ENCODE peak calls at places on chromosomes 6 and 20, in four cellular contexts. F, A, Q and S are unnamed samples.

GRCh38 chr20:63363981-63364536 is 2.9 kb upstream of the CHRNA4 start:
- DNase-seq in F (no peak), A (no peak), Q (no peak), S (no peak)

GRCh38 chr20:40692240-40693011 is 3.4 kb upstream of the MAFB start:
- DNase-seq in A (no peak), Q (no peak), F (no peak), S (no peak)

GRCh38 chr6:71498643-71499042 is 210.0 kb downstream of the OGFRL1 start:
- DNase-seq in Q (no peak), A (no peak), F (no peak), S (no peak)

GRCh38 chr6:20266851-20267608 is 54.8 kb upstream of the MBOAT1 start:
- DNase-seq in A (no peak), Q (no peak), F (no peak), S (peak)

GRCh38 chr20:50252715-50253500 is 62.3 kb downstream of the CEBPB start:
- DNase-seq in F (no peak), Q (no peak), A (no peak), S (no peak)

GRCh38 chr20:4726710-4727391 is 5.1 kb downstream of the PRND start:
- DNase-seq in Q (peak), F (no peak), A (no peak), S (peak)

GRCh38 chr20:8435251-8436035 is 303.4 kb downstream of the PLCB1 start:
- DNase-seq in Q (no peak), F (no peak), A (no peak), S (no peak)

GRCh38 chr20:19073584-19074198 is 138.8 kb upstream of the SLC24A3 start:
- DNase-seq in F (no peak), A (peak), Q (no peak), S (no peak)

GRCh38 chr6:16758163-16758975 is 2.9 kb downstream of the ATXN1 start:
- DNase-seq in Q (no peak), A (peak), F (peak), S (no peak)

GRCh38 chr6:43963877-43964658 is 163.2 kb downstream of the MRPL14 start:
- DNase-seq in Q (no peak), F (no peak), A (no peak), S (no peak)

GRCh38 chr6:48036316-48036715 is 74.7 kb downstream of the PTCHD4 start:
- DNase-seq in A (no peak), Q (peak), F (no peak), S (no peak)

GRCh38 chr6:115495184-115495583 is 565.5 kb downstream of the FRK start:
- DNase-seq in Q (no peak), A (no peak), F (no peak), S (no peak)

GRCh38 chr20:63025534-63026331 is 19.0 kb upstream of the BHLHE23 start:
- DNase-seq in A (no peak), F (no peak), Q (peak), S (peak)

GRCh38 chr6:132607544-132608233 is 16.4 kb downstream of the TAAR2 start:
- DNase-seq in F (no peak), A (no peak), Q (no peak), S (no peak)

GRCh38 chr6:35874721-35875120 is 46.2 kb downstream of the SRPK1 start:
- DNase-seq in F (no peak), Q (no peak), A (no peak), S (no peak)

GRCh38 chr6:71733970-71734899 is 152.1 kb upstream of the RIMS1 start:
- DNase-seq in A (no peak), Q (no peak), F (no peak), S (no peak)

GRCh38 chr20:58693226-58694006 is 816 bp downstream of the NPEPL1 start:
- DNase-seq in Q (no peak), A (no peak), F (no peak), S (no peak)

GRCh38 chr6:68235192-68235812 is 399.8 kb upstream of the ADGRB3 start:
- DNase-seq in Q (peak), A (no peak), F (no peak), S (no peak)

GRCh38 chr6:496649-497048 is 105.1 kb downstream of the IRF4 start:
- DNase-seq in Q (no peak), F (no peak), A (no peak), S (no peak)

GRCh38 chr6:493840-494239 is 102.3 kb downstream of the IRF4 start:
- DNase-seq in Q (no peak), F (no peak), A (no peak), S (peak)

GRCh38 chr6:492178-492577 is 100.6 kb downstream of the IRF4 start:
- DNase-seq in A (no peak), F (no peak), Q (no peak), S (no peak)

GRCh38 chr6:492816-493414 is 101.4 kb downstream of the IRF4 start:
- DNase-seq in Q (no peak), F (no peak), A (no peak), S (no peak)

DNA sequence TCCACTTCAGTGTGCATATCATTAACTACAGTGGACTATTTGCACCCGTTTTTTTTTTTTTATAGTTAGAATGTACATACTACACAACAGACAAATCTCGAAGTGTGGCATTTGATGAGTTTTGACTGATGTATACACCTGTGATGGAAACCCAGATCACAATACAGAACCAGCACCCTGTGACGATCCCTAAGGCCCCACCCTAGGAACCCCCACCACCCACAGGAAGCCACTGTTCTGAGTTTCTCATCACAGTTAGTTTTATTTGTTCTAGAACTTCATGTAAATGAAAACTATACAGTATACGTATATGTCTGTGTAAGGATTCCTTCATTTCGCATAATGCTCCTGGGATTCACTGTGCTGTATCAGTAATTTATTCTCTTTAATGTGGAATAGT is 102.8 kb downstream of the IRF4 start:
- DNase-seq in F (no peak), A (no peak), Q (no peak), S (peak)
- TF ChIP-seq CTCF in F (no peak), A (no peak), Q (no peak), S (no peak)

DNA sequence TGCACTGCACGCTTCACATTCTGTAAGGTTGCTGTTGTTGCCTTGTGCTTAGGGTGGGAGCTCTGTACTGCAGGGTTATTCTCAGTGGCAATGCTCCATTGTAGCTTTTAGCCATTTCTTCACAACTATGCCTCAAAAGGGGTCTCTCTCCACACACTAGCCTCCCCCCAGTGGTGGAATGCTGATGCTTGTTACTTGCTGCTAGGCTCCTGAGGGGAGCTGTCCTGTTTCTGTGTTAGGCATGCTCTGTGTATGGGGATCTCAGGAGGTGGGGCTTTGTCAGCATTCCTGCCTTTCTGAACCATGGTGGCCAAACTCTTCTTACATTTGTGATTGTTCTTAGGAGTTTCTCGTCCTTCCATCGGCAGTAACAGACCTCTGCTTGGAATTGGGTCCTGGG is 18.8 kb downstream of the TMEM170B start:
- DNase-seq in A (no peak), F (no peak), Q (no peak), S (no peak)
- TF ChIP-seq CTCF in A (no peak), F (no peak), Q (no peak), S (no peak)

DNA sequence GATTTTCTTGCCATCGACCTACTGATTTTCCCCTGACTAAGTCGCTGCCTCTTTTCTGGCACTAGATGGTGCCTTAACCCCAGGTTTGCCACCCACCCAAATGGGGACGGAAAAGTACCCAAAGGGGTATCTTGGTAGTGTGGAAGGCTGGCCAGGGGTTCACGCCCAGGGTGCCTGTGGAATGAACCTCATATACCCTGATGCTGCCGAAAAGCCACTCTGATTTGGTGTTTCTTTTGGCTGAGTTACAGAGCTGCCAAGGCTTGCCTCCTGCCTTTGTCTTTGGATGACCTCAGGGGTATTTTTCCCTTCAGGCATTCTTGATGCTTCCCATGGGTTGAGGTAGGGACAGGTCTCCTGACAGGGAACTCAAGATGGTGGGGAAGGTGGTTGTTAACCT is 78.1 kb downstream of the MAP3K7 start:
- DNase-seq in F (no peak), Q (no peak), A (no peak), S (no peak)
- TF ChIP-seq CTCF in F (no peak), Q (no peak), A (no peak), S (peak)

GRCh38 chr20:61350500-61351250 is 98.6 kb downstream of the CDH4 start:
- DNase-seq in A (no peak), Q (no peak), F (no peak), S (no peak)
- TF ChIP-seq CTCF in A (no peak), Q (no peak), F (no peak), S (no peak)

GRCh38 chr20:45991616-45992015 is 17.1 kb upstream of the MMP9 start:
- DNase-seq in Q (no peak), F (no peak), A (no peak), S (no peak)

GRCh38 chr20:45981261-45981660 is 9.3 kb upstream of the ZNF335 start:
- DNase-seq in F (no peak), Q (no peak), A (no peak), S (no peak)

GRCh38 chr20:45983279-45983743 is 11.3 kb upstream of the ZNF335 start:
- DNase-seq in A (no peak), Q (no peak), F (no peak), S (no peak)

GRCh38 chr20:45985573-45985972 is 13.6 kb upstream of the ZNF335 start:
- DNase-seq in F (no peak), Q (no peak), A (no peak), S (no peak)

DNA sequence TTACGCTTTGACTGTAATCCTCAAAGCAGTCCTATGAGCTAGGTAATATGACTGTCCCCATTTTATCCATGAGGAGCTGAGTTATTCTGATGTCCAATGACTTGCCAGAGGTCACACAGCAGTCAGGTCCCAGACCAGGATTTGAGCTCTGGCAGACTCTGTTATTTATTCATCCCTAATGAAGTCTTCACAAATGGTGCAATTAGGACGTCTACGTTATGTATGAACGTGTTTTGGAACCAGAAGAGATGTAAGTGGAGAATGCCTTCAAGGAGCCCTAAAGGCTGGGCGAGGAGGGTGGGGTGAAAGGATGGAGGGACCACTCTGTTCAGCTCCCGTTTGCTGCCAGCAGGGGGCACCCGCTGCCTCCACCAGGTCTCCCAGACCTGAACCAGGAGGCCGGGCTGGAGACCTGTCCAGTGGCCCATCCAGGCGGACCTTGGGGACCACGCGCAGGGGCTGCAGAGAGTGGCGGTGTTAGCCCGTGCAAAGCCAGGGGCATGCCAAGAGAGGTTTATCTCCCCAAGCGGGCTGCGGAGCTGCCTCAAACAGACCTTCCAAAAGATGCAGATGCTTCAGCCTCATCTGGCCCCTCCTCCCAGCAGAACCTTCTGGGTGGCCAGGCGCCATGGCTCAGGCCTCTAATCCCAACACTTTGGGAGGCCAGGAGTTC is 15.2 kb upstream of the ZNF335 start:
- DNase-seq in Q (no peak), F (peak), A (peak), S (peak)
- TF ChIP-seq CTCF in Q (peak), F (peak), A (peak), S (peak)

GRCh38 chr20:46708172-46708860 is 1.1 kb upstream of the SLC2A10 start:
- DNase-seq in Q (no peak), A (peak), F (no peak), S (peak)
- TF ChIP-seq CTCF in Q (no peak), A (peak), F (peak), S (peak)

DNA sequence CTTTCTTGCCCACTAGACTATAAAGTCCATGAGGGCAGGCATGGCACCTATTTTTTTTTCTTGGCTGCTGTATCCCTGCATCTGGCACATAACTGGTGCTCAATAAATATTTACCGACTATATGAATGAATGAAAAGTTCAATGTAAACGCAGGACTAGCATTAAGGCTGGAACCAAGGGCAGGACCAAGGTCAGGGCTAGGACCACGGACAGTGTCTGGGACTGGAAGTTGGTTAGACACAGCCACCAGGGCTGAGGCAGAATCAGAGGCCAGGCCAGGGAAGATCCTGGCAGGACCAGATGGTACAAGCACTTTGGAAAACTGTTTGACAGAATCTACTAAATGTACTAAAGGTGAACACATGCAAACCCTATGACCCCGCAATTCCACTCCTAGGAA is 3.7 kb downstream of the TNXB start:
- DNase-seq in A (no peak), Q (no peak), F (peak), S (no peak)
- TF ChIP-seq CTCF in A (no peak), Q (no peak), F (no peak), S (no peak)

GRCh38 chr6:158629376-158630221 is 14.9 kb downstream of the DYNLT1 start:
- DNase-seq in F (no peak), A (no peak), Q (no peak), S (peak)
- TF ChIP-seq CTCF in F (no peak), A (peak), Q (peak), S (no peak)

GRCh38 chr6:2354138-2354491 is 108.7 kb upstream of the GMDS start:
- DNase-seq in A (no peak), Q (no peak), F (no peak), S (no peak)
- TF ChIP-seq CTCF in A (no peak), Q (no peak), F (no peak), S (peak)